ENCODE peak calls at places on chromosomes 11 and 22, in five cellular contexts. W is left lung, U is thoracic aorta, T is OCI-LY7, L is psoas muscle. R is an unnamed sample.

GRCh38 chr11:123060265-123061000 is 1.5 kb downstream of the HSPA8 start:
- DNase-seq in T (peak; percentile 42), L (no peak), W (no peak), U (no peak), R (no peak)

GRCh38 chr11:45853616-45854219 is 6.4 kb downstream of the CRY2 start:
- DNase-seq in U (no peak), L (peak; percentile 41), T (no peak), W (no peak), R (no peak)

GRCh38 chr11:71206186-71206585 is 46.2 kb downstream of the SHANK2 start:
- DNase-seq in U (no peak), T (no peak), L (no peak), W (peak; percentile 27), R (no peak)

GRCh38 chr11:117789241-117789640 is 7.8 kb downstream of the DSCAML1 start:
- DNase-seq in T (no peak), L (no peak), U (no peak), W (no peak), R (no peak)

GRCh38 chr22:29617922-29618629 is 14.6 kb downstream of the NF2 start:
- DNase-seq in W (no peak), T (no peak), L (no peak), U (no peak), R (no peak)

GRCh38 chr11:113574586-113574985 is 99.4 kb upstream of the DRD2 start:
- DNase-seq in T (no peak), U (no peak), L (no peak), W (no peak), R (no peak)

GRCh38 chr11:117425679-117426296 is 98.1 kb downstream of the CEP164 start:
- DNase-seq in L (no peak), U (no peak), T (no peak), W (peak; percentile 2), R (no peak)

GRCh38 chr11:13446444-13446843 is 16.6 kb downstream of the BTBD10 start:
- DNase-seq in T (no peak), L (no peak), U (no peak), W (no peak), R (no peak)

GRCh38 chr11:12744831-12745502 is 70.7 kb downstream of the TEAD1 start:
- DNase-seq in W (no peak), T (no peak), L (peak; percentile 36), U (no peak), R (no peak)

GRCh38 chr11:2399488-2400068 is 972 bp upstream of the TSSC4 start:
- DNase-seq in U (no peak), W (no peak), L (no peak), T (no peak), R (no peak)

GRCh38 chr22:20786536-20786979 is 12.6 kb downstream of the SERPIND1 start:
- DNase-seq in L (no peak), T (no peak), W (no peak), U (no peak), R (no peak)

GRCh38 chr11:2207773-2208621 is 36.4 kb upstream of the TH start:
- DNase-seq in T (no peak), W (no peak), L (no peak), U (no peak), R (no peak)

GRCh38 chr11:31557991-31558390 is 48.4 kb downstream of the ELP4 start:
- DNase-seq in U (no peak), L (no peak), W (no peak), T (no peak), R (no peak)

GRCh38 chr11:107385361-107385982 is 72.2 kb downstream of the CWF19L2 start:
- DNase-seq in L (no peak), U (no peak), W (no peak), T (no peak), R (no peak)

GRCh38 chr11:77656362-77656761 is 18.8 kb upstream of the CLNS1A start:
- DNase-seq in L (no peak), T (no peak), U (no peak), W (no peak), R (no peak)

GRCh38 chr11:46072172-46072964 is 48.9 kb downstream of the PHF21A start:
- DNase-seq in T (no peak), W (no peak), U (no peak), L (no peak), R (no peak)

GRCh38 chr11:122069946-122070345 is 46.1 kb downstream of the BLID start:
- DNase-seq in T (no peak), L (peak; percentile 32), U (peak; percentile 69), W (peak; percentile 66), R (no peak)

GRCh38 chr11:83292709-83293435 is 6.7 kb upstream of the CCDC90B start:
- DNase-seq in T (peak; percentile 75), W (no peak), L (no peak), U (no peak), R (peak; percentile 17)

GRCh38 chr22:39471421-39472141 is 14.8 kb downstream of the MGAT3 start:
- DNase-seq in U (no peak), L (no peak), T (no peak), W (no peak), R (no peak)

GRCh38 chr22:29148826-29149225 is 56.9 kb upstream of the EMID1 start:
- DNase-seq in L (no peak), U (no peak), T (no peak), W (peak; percentile 10), R (no peak)

GRCh38 chr11:86606270-86606848 is 66.1 kb downstream of the ME3 start:
- DNase-seq in U (no peak), T (no peak), W (no peak), L (no peak), R (no peak)

GRCh38 chr11:122085264-122085663 is 30.8 kb downstream of the BLID start:
- DNase-seq in L (no peak), T (no peak), W (no peak), U (no peak), R (no peak)

GRCh38 chr11:44421090-44421675 is 111.2 kb upstream of the ALX4 start:
- DNase-seq in T (no peak), W (no peak), L (no peak), U (no peak), R (no peak)

GRCh38 chr11:94175545-94175944 is 46.9 kb downstream of the PANX1 start:
- DNase-seq in U (peak; percentile 10), T (no peak), W (no peak), L (no peak), R (no peak)

GRCh38 chr11:123174196-123175183 is 20.6 kb downstream of the CLMP start:
- DNase-seq in U (no peak), L (peak; percentile 72), W (no peak), T (no peak), R (no peak)

GRCh38 chr11:118068206-118068944 is 8.5 kb upstream of the TMPRSS4 start:
- DNase-seq in U (no peak), W (no peak), L (no peak), T (no peak), R (no peak)

GRCh38 chr11:64607381-64608259 is 16.6 kb downstream of the SLC22A12 start:
- DNase-seq in W (no peak), L (no peak), U (no peak), T (no peak), R (no peak)

GRCh38 chr22:49915610-49916009 is 2.6 kb downstream of the ALG12 start:
- DNase-seq in T (no peak), L (peak; percentile 10), W (no peak), U (no peak), R (no peak)

GRCh38 chr22:27992294-27993165 is 73.5 kb upstream of the PITPNB start:
- DNase-seq in W (peak; percentile 26), T (no peak), U (no peak), L (no peak), R (no peak)

GRCh38 chr11:26144309-26144690 is 187.6 kb upstream of the ANO3 start:
- DNase-seq in T (no peak), W (no peak), L (no peak), U (no peak), R (no peak)

GRCh38 chr11:64523456-64524187 is 67.4 kb upstream of the SLC22A12 start:
- DNase-seq in U (no peak), L (no peak), T (no peak), W (no peak), R (no peak)

GRCh38 chr11:132576706-132577105 is 955.6 kb downstream of the OPCML start:
- DNase-seq in W (no peak), U (no peak), T (no peak), L (no peak), R (no peak)

GRCh38 chr11:101863361-101863760 is 51.4 kb upstream of the CEP126 start:
- DNase-seq in W (no peak), T (no peak), L (no peak), U (no peak), R (no peak)

GRCh38 chr11:63608353-63609345 is 5.6 kb downstream of the PLAAT3 start:
- DNase-seq in W (no peak), T (no peak), L (no peak), U (no peak), R (no peak)

GRCh38 chr11:73493838-73494598 is 103.9 kb downstream of the FAM168A start:
- DNase-seq in L (no peak), T (no peak), W (no peak), U (no peak), R (peak; percentile 7)

GRCh38 chr11:66111158-66111557 is 41.1 kb downstream of the PACS1 start:
- DNase-seq in T (peak; percentile 32), W (no peak), U (no peak), L (no peak), R (no peak)

GRCh38 chr22:27391092-27391770 is 410.3 kb downstream of the MN1 start:
- DNase-seq in L (peak; percentile 22), T (no peak), W (no peak), U (no peak), R (no peak)

GRCh38 chr11:46207270-46207669 is 70.2 kb upstream of the CREB3L1 start:
- DNase-seq in T (no peak), L (no peak), W (no peak), U (no peak), R (no peak)

GRCh38 chr22:37413546-37413945 is 13.7 kb downstream of the ELFN2 start:
- DNase-seq in L (no peak), W (no peak), T (no peak), U (no peak), R (no peak)
- H3K4me1 ChIP-seq in L (no peaks in the 10 kb centered on the region), W (peaks cover 7% of the 10 kb centered on the region), T (peaks cover 15% of the 10 kb centered on the region), U (no peaks in the 10 kb centered on the region), R (no peaks in the 10 kb centered on the region)

GRCh38 chr11:5625281-5625680 is 480 bp downstream of the TRIM34 start:
- DNase-seq in T (no peak), U (no peak), W (no peak), L (no peak), R (no peak)
- H3K27ac ChIP-seq in T (peak overlapping the region; percentile 30), U (peak overlapping the region; percentile 35), W (peak overlapping the region; percentile 86), L (peak overlapping the region; percentile 46), R (peak overlapping the region; percentile 76)

GRCh38 chr11:68038718-68039525 is at the start of gene TCIRG1:
- DNase-seq in L (peak; percentile 90), U (no peak), W (peak; percentile 90), T (peak; percentile 77), R (no peak)
- H3K4me1 ChIP-seq in L (peaks cover 18% of the 10 kb centered on the region), U (peaks cover 41% of the 10 kb centered on the region), W (peaks cover 20% of the 10 kb centered on the region), T (peaks cover 30% of the 10 kb centered on the region), R (peaks cover 33% of the 10 kb centered on the region)

DNA sequence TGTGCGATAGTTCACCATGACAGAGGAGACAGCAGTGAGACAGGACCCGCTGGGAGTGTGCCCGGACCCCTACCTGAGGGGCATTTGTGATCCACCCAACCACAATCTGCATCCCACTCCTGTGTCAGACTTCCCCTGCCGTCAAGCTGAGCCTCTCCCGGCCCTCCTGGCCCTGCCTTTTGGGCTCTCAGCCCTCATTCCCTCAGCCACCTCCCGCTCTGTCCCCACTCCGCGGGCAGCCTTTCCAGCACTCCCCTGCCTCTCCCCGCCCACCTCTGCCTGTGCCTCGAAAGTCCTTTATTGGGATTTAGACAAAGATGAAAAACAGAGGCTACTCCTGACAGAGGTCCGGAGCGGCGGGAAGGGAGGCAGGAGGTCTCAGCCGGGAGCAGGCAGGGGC is 4.2 kb downstream of the NFAM1 start:
- DNase-seq in L (no peak), T (no peak), U (no peak), W (no peak), R (no peak)
- H3K27ac ChIP-seq in L (no peak overlapping the region), T (no peak overlapping the region), U (no peak overlapping the region), W (no peak overlapping the region), R (no peak overlapping the region)

GRCh38 chr22:17566776-17567175 is 3.5 kb downstream of the SLC25A18 start:
- DNase-seq in U (no peak), L (no peak), W (no peak), T (no peak), R (no peak)
- H3K4me1 ChIP-seq in U (peaks cover 47% of the 10 kb centered on the region), L (peaks cover 42% of the 10 kb centered on the region), W (peaks cover 25% of the 10 kb centered on the region), T (peaks cover 25% of the 10 kb centered on the region), R (peaks cover 20% of the 10 kb centered on the region)